ENCODE peak calls at places on chromosomes 1 and 21, in ten cellular contexts. B is activated naive CD8-positive, alpha-beta T cell treated with anti-CD3 and anti-CD28 coated beads for 36 hours; V is globus pallidus; P is amygdala; S is fibroblast of the aortic adventitia; F is WTC11; U is HuH-7.5; I is adrenal gland; Y is NCI-H1105 treated with DMSO at 0.1 percent for 48 hours; M is HCEC 1CT. G is an unnamed sample.

GRCh38 chr1:244239261-244239770 is 188.2 kb downstream of the ZBTB18 start:
- DNase-seq in B (no peak), V (no peak), P (no peak), S (peak), F (no peak), U (no peak), I (no peak), Y (peak), M (no peak), G (no peak)

GRCh38 chr1:56531624-56532358 is 47.6 kb downstream of the PLPP3 start:
- DNase-seq in B (no peak), V (no peak), P (no peak), S (no peak), F (no peak), U (no peak), I (no peak), Y (no peak), M (no peak), G (no peak)

GRCh38 chr1:179228783-179229213 is 679 bp downstream of the ABL2 start:
- DNase-seq in B (peak), V (peak), P (peak), S (peak), F (peak), U (peak), I (no peak), Y (peak), M (peak), G (peak)

GRCh38 chr1:168598963-168599362 is 22.6 kb downstream of the XCL1 start:
- DNase-seq in B (no peak), V (no peak), P (no peak), S (no peak), F (no peak), U (no peak), I (no peak), Y (no peak), M (no peak), G (no peak)

GRCh38 chr1:6348511-6349191 is 44.9 kb downstream of the ACOT7 start:
- DNase-seq in B (peak), V (no peak), P (no peak), S (peak), F (no peak), U (no peak), I (peak), Y (no peak), M (no peak), G (no peak)

GRCh38 chr1:47590523-47591225 is 152.8 kb downstream of the FOXD2 start:
- DNase-seq in B (no peak), V (no peak), P (no peak), S (no peak), F (no peak), U (no peak), I (peak), Y (no peak), M (no peak), G (no peak)

GRCh38 chr1:193156826-193157142 is 29.6 kb downstream of the B3GALT2 start:
- DNase-seq in B (no peak), V (no peak), P (no peak), S (no peak), F (no peak), U (no peak), I (no peak), Y (no peak), M (no peak), G (no peak)

GRCh38 chr21:38340131-38340530 is 83.3 kb downstream of the KCNJ15 start:
- DNase-seq in B (no peak), V (no peak), P (no peak), S (no peak), F (no peak), U (no peak), I (no peak), Y (no peak), M (no peak), G (no peak)